ENCODE peak calls at places on chromosomes 5 and 9, in four cellular contexts. One of them, this sample, is unnamed. For H3K36me3, the result is how much of the 10 kb centered on the place peaks cover.

GRCh38 chr9:81787747-81788632 is 98.6 kb upstream of the TLE1 start:
- DNase-seq in BJ: peak
- DNase-seq in endodermal cell: no peak
- DNase-seq in lung: peak
- DNase-seq in this sample: peak

GRCh38 chr9:124214116-124214515 is 43.6 kb upstream of the NEK6 start:
- DNase-seq in endodermal cell: peak
- DNase-seq in lung: no peak
- DNase-seq in BJ: no peak
- DNase-seq in this sample: no peak

GRCh38 chr9:127158995-127159801 is 36.8 kb upstream of the ANGPTL2 start:
- DNase-seq in BJ: no peak
- DNase-seq in endodermal cell: peak
- DNase-seq in lung: no peak
- DNase-seq in this sample: peak

GRCh38 chr9:98998441-98999151 is 54.9 kb downstream of the COL15A1 start:
- DNase-seq in lung: peak
- DNase-seq in endodermal cell: peak
- DNase-seq in BJ: no peak
- DNase-seq in this sample: no peak

GRCh38 chr5:90386099-90386710 is 23.4 kb downstream of the CETN3 start:
- DNase-seq in lung: no peak
- DNase-seq in BJ: peak
- DNase-seq in endodermal cell: no peak
- DNase-seq in this sample: no peak

GRCh38 chr9:126158591-126159519 is 167.8 kb upstream of the MVB12B start:
- DNase-seq in BJ: no peak
- DNase-seq in lung: peak
- DNase-seq in endodermal cell: no peak
- DNase-seq in this sample: no peak

GRCh38 chr5:154408806-154409205 is 37.0 kb upstream of the SAP30L start:
- DNase-seq in endodermal cell: peak
- DNase-seq in lung: no peak
- DNase-seq in BJ: no peak
- DNase-seq in this sample: no peak

GRCh38 chr5:54905246-54905770 is 80.1 kb downstream of the ESM1 start:
- DNase-seq in endodermal cell: peak
- DNase-seq in lung: no peak
- DNase-seq in BJ: no peak
- DNase-seq in this sample: no peak

GRCh38 chr9:121242219-121242954 is 25.6 kb upstream of the GSN start:
- DNase-seq in endodermal cell: peak
- DNase-seq in BJ: no peak
- DNase-seq in lung: no peak
- DNase-seq in this sample: no peak

GRCh38 chr9:7536310-7536939 is 263.2 kb downstream of the DMAC1 start:
- DNase-seq in lung: peak
- DNase-seq in BJ: no peak
- DNase-seq in endodermal cell: peak
- DNase-seq in this sample: peak

GRCh38 chr9:32384002-32384363 is 460 bp upstream of the ACO1 start:
- DNase-seq in BJ: no peak
- DNase-seq in endodermal cell: no peak
- DNase-seq in lung: no peak
- DNase-seq in this sample: no peak

GRCh38 chr5:144011348-144011861 is 159.1 kb downstream of the YIPF5 start:
- DNase-seq in lung: no peak
- DNase-seq in BJ: no peak
- DNase-seq in endodermal cell: no peak
- DNase-seq in this sample: no peak

GRCh38 chr5:132327278-132327959 is 33.2 kb downstream of the SLC22A4 start:
- DNase-seq in lung: no peak
- DNase-seq in BJ: peak
- DNase-seq in endodermal cell: no peak
- DNase-seq in this sample: no peak

GRCh38 chr5:149435015-149435376 is 55.9 kb upstream of the IL17B start:
- DNase-seq in BJ: no peak
- DNase-seq in endodermal cell: no peak
- DNase-seq in lung: no peak
- DNase-seq in this sample: no peak

GRCh38 chr5:6837519-6838110 is 124.4 kb downstream of the TENT4A start:
- DNase-seq in lung: no peak
- DNase-seq in endodermal cell: peak
- DNase-seq in BJ: no peak
- DNase-seq in this sample: no peak

GRCh38 chr5:125134216-125135081 is 388.0 kb upstream of the ZNF608 start:
- DNase-seq in endodermal cell: no peak
- DNase-seq in BJ: peak
- DNase-seq in lung: no peak
- DNase-seq in this sample: peak

GRCh38 chr5:138911441-138911840 is 36.3 kb upstream of the LRRTM2 start:
- DNase-seq in endodermal cell: no peak
- DNase-seq in lung: no peak
- DNase-seq in BJ: peak
- DNase-seq in this sample: no peak

GRCh38 chr9:21357479-21358290 is 7.0 kb upstream of the IFNA6 start:
- DNase-seq in BJ: no peak
- DNase-seq in lung: no peak
- DNase-seq in endodermal cell: no peak
- DNase-seq in this sample: no peak

GRCh38 chr5:14450055-14450524 is 131.5 kb upstream of the OTULINL start:
- DNase-seq in lung: no peak
- DNase-seq in BJ: peak
- DNase-seq in endodermal cell: no peak
- DNase-seq in this sample: no peak

GRCh38 chr5:106376522-106376921 is 1294.2 kb downstream of the EFNA5 start:
- DNase-seq in endodermal cell: no peak
- DNase-seq in BJ: peak
- DNase-seq in lung: no peak
- DNase-seq in this sample: peak

GRCh38 chr5:76617675-76618074 is 5.5 kb downstream of the F2RL2 start:
- DNase-seq in lung: no peak
- DNase-seq in BJ: peak
- DNase-seq in endodermal cell: no peak
- DNase-seq in this sample: no peak

GRCh38 chr5:158832096-158832495 is 267.6 kb downstream of the EBF1 start:
- DNase-seq in endodermal cell: no peak
- DNase-seq in lung: no peak
- DNase-seq in BJ: no peak
- DNase-seq in this sample: no peak

GRCh38 chr5:181133610-181134231 is 2.8 kb upstream of the OR2V1 start:
- DNase-seq in endodermal cell: no peak
- DNase-seq in BJ: no peak
- DNase-seq in lung: peak
- DNase-seq in this sample: peak

GRCh38 chr9:108553111-108553635 is 302.6 kb downstream of the ACTL7B start:
- DNase-seq in lung: no peak
- DNase-seq in endodermal cell: no peak
- DNase-seq in BJ: no peak
- DNase-seq in this sample: no peak

GRCh38 chr9:126548312-126548711 is 65.4 kb upstream of the LMX1B start:
- DNase-seq in endodermal cell: no peak
- DNase-seq in lung: no peak
- DNase-seq in BJ: no peak
- DNase-seq in this sample: no peak

GRCh38 chr9:129287595-129288305 is 109.7 kb upstream of the IER5L start:
- DNase-seq in BJ: no peak
- DNase-seq in endodermal cell: peak
- DNase-seq in lung: no peak
- DNase-seq in this sample: no peak

GRCh38 chr9:11192993-11193392 is 580.2 kb upstream of the PTPRD start:
- DNase-seq in endodermal cell: no peak
- DNase-seq in BJ: no peak
- DNase-seq in lung: no peak
- DNase-seq in this sample: no peak

GRCh38 chr5:1883120-1883924 is 597 bp upstream of the IRX4 start:
- DNase-seq in BJ: no peak
- DNase-seq in endodermal cell: peak
- DNase-seq in lung: no peak
- DNase-seq in this sample: no peak

GRCh38 chr9:138072161-138072842 is 194.7 kb downstream of the CACNA1B start:
- DNase-seq in BJ: no peak
- DNase-seq in endodermal cell: peak
- DNase-seq in lung: no peak
- DNase-seq in this sample: no peak

DNA sequence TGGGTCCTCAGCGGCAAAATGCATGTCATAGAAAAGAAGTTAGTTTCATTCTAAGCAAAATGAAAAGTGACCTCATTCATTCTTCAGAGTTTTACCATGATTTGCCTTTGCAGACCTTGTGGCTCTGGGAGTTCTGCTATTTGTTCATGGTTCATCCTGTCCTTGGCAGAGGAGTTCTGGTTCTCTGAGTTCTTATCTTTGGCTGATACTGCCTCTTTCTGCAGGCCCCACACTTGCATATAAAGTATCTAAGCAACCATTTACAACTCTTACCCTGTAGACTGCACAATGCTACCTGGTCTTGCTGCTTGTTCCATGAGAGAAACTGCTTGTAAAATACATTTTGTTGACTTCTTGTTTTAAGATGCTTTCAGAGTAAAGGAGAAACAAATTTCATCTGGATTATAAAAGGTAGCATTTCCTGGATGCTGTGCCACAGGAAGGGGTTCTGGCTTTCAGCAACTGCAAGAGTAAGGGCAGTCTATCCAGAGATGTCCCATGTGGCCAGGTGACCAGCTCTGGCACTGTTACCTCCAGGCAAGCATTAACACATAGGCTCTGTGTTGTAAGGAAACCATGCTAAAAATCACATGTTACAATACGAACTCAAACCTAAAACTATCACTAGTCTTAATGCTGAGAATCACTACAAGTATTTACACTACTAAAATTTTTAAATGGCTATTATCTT is 513.2 kb downstream of the SPOCK1 start:
- DNase-seq in endodermal cell: no peak
- DNase-seq in lung: no peak
- DNase-seq in BJ: no peak
- DNase-seq in this sample: no peak
- TF ChIP-seq CTCF in endodermal cell: no peak
- TF ChIP-seq CTCF in lung: no peak
- TF ChIP-seq CTCF in BJ: no peak
- TF ChIP-seq CTCF in this sample: no peak

GRCh38 chr5:93611900-93612898 is 29.2 kb downstream of the NR2F1 start:
- DNase-seq in lung: no peak
- DNase-seq in BJ: no peak
- DNase-seq in endodermal cell: peak
- DNase-seq in this sample: no peak
- H3K4me3 ChIP-seq in lung: no peak
- H3K4me3 ChIP-seq in BJ: no peak
- H3K4me3 ChIP-seq in endodermal cell: peak
- H3K4me3 ChIP-seq in this sample: peak

DNA sequence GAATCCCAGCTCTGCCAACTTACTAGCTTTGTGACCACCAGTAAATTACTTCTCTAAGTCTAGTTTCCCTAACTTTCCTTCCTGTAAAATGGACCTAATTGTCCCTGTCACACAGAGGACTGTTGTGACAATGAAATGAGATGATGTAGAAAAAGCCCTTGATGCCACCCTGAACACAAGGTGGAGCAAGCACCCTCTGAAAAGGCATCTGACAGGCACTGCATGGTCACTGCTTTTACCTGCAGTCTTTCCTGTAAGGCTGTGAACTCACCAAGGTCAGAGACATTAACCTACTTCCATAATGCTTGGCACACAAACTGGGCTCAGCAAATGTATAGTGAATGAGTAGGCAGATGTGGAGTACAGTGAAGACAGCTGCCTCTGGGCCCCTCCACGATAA is 6.1 kb downstream of the SLC31A2 start:
- DNase-seq in lung: no peak
- DNase-seq in endodermal cell: no peak
- DNase-seq in BJ: no peak
- DNase-seq in this sample: no peak
- H3K36me3 ChIP-seq in lung: under half
- H3K36me3 ChIP-seq in endodermal cell: under half
- H3K36me3 ChIP-seq in BJ: under half
- H3K36me3 ChIP-seq in this sample: under half

DNA sequence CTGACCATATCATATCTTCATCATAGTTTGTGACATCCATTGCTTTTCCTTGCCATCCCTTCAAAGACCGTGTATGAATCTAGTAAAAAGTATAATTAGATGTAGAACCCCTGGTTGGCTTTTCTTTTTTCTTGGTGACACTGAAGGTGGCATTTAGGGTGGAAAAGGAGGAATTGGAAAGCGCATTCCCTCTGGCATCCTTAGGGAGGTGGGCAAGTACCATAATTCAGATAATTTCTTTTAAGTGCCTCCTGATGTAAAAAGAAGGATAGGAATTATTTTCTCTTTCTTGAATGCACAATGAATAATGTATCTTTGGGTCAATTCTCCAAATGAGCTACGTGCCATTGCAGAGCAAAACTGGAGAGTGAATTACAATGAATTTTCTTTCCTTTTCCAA is 73.2 kb upstream of the SMARCA2 start:
- DNase-seq in BJ: no peak
- DNase-seq in lung: no peak
- DNase-seq in endodermal cell: no peak
- DNase-seq in this sample: no peak
- TF ChIP-seq CTCF in BJ: peak
- TF ChIP-seq CTCF in lung: no peak
- TF ChIP-seq CTCF in endodermal cell: peak
- TF ChIP-seq CTCF in this sample: peak

GRCh38 chr9:79362100-79363081 is 209.4 kb upstream of the TLE4 start:
- DNase-seq in BJ: no peak
- DNase-seq in endodermal cell: peak
- DNase-seq in lung: no peak
- DNase-seq in this sample: no peak
- H3K4me3 ChIP-seq in BJ: no peak
- H3K4me3 ChIP-seq in endodermal cell: peak
- H3K4me3 ChIP-seq in lung: no peak
- H3K4me3 ChIP-seq in this sample: no peak

GRCh38 chr9:136442330-136442729 is 2.7 kb upstream of the INPP5E start:
- DNase-seq in lung: no peak
- DNase-seq in BJ: no peak
- DNase-seq in endodermal cell: no peak
- DNase-seq in this sample: no peak
- H3K36me3 ChIP-seq in lung: under half
- H3K36me3 ChIP-seq in BJ: half or more
- H3K36me3 ChIP-seq in endodermal cell: half or more
- H3K36me3 ChIP-seq in this sample: under half

GRCh38 chr5:38780950-38781349 is 64.9 kb upstream of the OSMR start:
- DNase-seq in BJ: no peak
- DNase-seq in endodermal cell: no peak
- DNase-seq in lung: peak
- DNase-seq in this sample: no peak
- TF ChIP-seq CTCF in BJ: peak
- TF ChIP-seq CTCF in endodermal cell: no peak
- TF ChIP-seq CTCF in lung: no peak
- TF ChIP-seq CTCF in this sample: no peak

DNA sequence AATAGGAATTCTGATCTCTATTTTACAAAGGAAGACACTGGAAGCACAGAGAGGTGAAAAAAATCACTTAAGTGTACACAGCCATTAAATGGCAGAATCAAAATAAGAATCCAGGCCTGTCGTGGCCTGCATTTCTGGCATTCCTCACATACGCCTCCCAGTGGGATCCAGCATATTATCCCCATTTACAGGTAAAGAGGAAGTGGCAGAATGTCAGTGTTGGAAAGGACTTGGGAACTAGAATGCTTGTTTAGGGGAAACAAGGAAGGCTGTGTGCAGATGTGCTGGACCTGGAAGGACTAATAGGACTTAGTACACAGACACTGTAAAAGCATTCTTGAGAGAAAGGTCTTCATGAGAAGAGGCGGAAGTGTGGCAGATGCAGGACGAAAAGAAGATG is 241.8 kb downstream of the TRIM32 start:
- DNase-seq in endodermal cell: peak
- DNase-seq in lung: no peak
- DNase-seq in BJ: no peak
- DNase-seq in this sample: no peak
- H3K4me3 ChIP-seq in endodermal cell: no peak
- H3K4me3 ChIP-seq in lung: no peak
- H3K4me3 ChIP-seq in BJ: no peak
- H3K4me3 ChIP-seq in this sample: no peak